ENCODE peak calls at places on chromosomes 2 and 18, in six cellular contexts. E is adrenal gland; B is brain microvascular endothelial cell; Z is suprapubic skin; O is CD4-positive, alpha-beta T cell; T is CD8-positive, alpha-beta T cell. C is an unnamed sample.

GRCh38 chr2:95695613-95696012 is 103.8 kb downstream of the TRIM43 start:
- DNase-seq in E (peak), O (no peak), Z (peak), T (no peak), B (no peak), C (no peak)

GRCh38 chr2:214504599-214505376 is 93.9 kb downstream of the VWC2L start:
- DNase-seq in Z (no peak), B (no peak), O (no peak), T (no peak), E (no peak), C (no peak)

GRCh38 chr2:71880846-71881610 is 266.6 kb downstream of the CYP26B1 start:
- DNase-seq in O (no peak), B (peak), E (peak), Z (peak), T (no peak), C (no peak)

GRCh38 chr18:48947583-48947982 is 3.2 kb downstream of the SMAD7 start:
- DNase-seq in Z (no peak), O (no peak), B (no peak), E (peak), T (no peak), C (no peak)

GRCh38 chr2:111184725-111185495 is 64.2 kb downstream of the BCL2L11 start:
- DNase-seq in T (no peak), O (no peak), Z (no peak), B (no peak), E (no peak), C (no peak)

GRCh38 chr2:161358838-161359237 is 50.6 kb downstream of the PSMD14 start:
- DNase-seq in E (no peak), Z (no peak), B (peak), T (no peak), O (no peak), C (no peak)

GRCh38 chr18:21799706-21800105 is 59.1 kb downstream of the MIB1 start:
- DNase-seq in Z (no peak), B (no peak), T (no peak), O (no peak), E (no peak), C (no peak)

GRCh38 chr18:13227910-13228309 is 9.3 kb downstream of the LDLRAD4 start:
- DNase-seq in E (no peak), T (no peak), B (no peak), O (no peak), Z (no peak), C (no peak)

GRCh38 chr2:232211743-232212686 is 166.5 kb upstream of the ALPP start:
- DNase-seq in Z (no peak), O (no peak), B (no peak), E (peak), T (no peak), C (no peak)

GRCh38 chr2:212548459-212548815 is 9.8 kb upstream of the ERBB4 start:
- DNase-seq in T (no peak), Z (no peak), B (peak), O (no peak), E (peak), C (no peak)
- TF ChIP-seq CTCF in T (no peak), Z (peak), B (peak), O (no peak), E (peak), C (peak)

GRCh38 chr2:177721087-177721486 is 328.5 kb downstream of the AGPS start:
- DNase-seq in T (no peak), O (no peak), E (no peak), B (no peak), Z (no peak), C (no peak)

GRCh38 chr2:177721815-177722552 is 329.4 kb downstream of the AGPS start:
- DNase-seq in Z (no peak), T (no peak), B (no peak), E (no peak), O (no peak), C (no peak)

GRCh38 chr2:177714704-177715103 is 322.1 kb downstream of the AGPS start:
- DNase-seq in B (no peak), Z (no peak), T (no peak), O (no peak), E (no peak), C (no peak)

GRCh38 chr2:177716484-177716883 is 323.9 kb downstream of the AGPS start:
- DNase-seq in O (no peak), E (no peak), T (no peak), Z (no peak), B (no peak), C (no peak)

GRCh38 chr2:177717831-177718618 is 325.5 kb downstream of the AGPS start:
- DNase-seq in O (no peak), T (no peak), Z (no peak), E (no peak), B (no peak), C (no peak)
- TF ChIP-seq CTCF in O (no peak), T (no peak), Z (no peak), E (peak), B (no peak), C (peak)

GRCh38 chr2:217916504-217917254 is 86.1 kb downstream of the TNS1 start:
- DNase-seq in Z (no peak), T (no peak), E (peak), B (no peak), O (no peak), C (no peak)
- TF ChIP-seq CTCF in Z (no peak), T (no peak), E (no peak), B (no peak), O (no peak), C (no peak)

GRCh38 chr2:239359194-239359912 is 41.5 kb downstream of the HDAC4 start:
- DNase-seq in T (no peak), O (no peak), E (no peak), B (no peak), Z (no peak), C (no peak)

GRCh38 chr2:239360421-239361310 is 40.2 kb downstream of the HDAC4 start:
- DNase-seq in T (no peak), Z (no peak), O (no peak), E (peak), B (no peak), C (peak)

GRCh38 chr2:239362497-239362896 is 38.3 kb downstream of the HDAC4 start:
- DNase-seq in T (no peak), Z (no peak), O (no peak), B (no peak), E (no peak), C (no peak)

GRCh38 chr2:239360008-239360407 is 40.8 kb downstream of the HDAC4 start:
- DNase-seq in B (no peak), O (no peak), Z (no peak), E (peak), T (no peak), C (no peak)

GRCh38 chr2:239361311-239361642 is 39.5 kb downstream of the HDAC4 start:
- DNase-seq in T (no peak), O (no peak), Z (no peak), E (peak), B (no peak), C (no peak)
- TF ChIP-seq CTCF in T (no peak), O (no peak), Z (no peak), E (peak), B (peak), C (peak)

GRCh38 chr2:98295721-98296414 is 50.4 kb upstream of the CNGA3 start:
- DNase-seq in Z (no peak), E (no peak), O (no peak), B (no peak), T (no peak), C (no peak)
- TF ChIP-seq CTCF in Z (no peak), E (no peak), O (no peak), B (peak), T (no peak), C (no peak)